ENCODE peak calls at places on chromosomes 5 and 9, in five cellular contexts. J, G, S, B and Z are unnamed samples.

GRCh38 chr5:76401801-76402250 is 1.3 kb upstream of the IQGAP2 start:
- DNase-seq in G (peak), B (peak), J (peak), S (no peak), Z (no peak)

GRCh38 chr9:89471390-89471789 is 26.5 kb downstream of the SEMA4D start:
- DNase-seq in S (no peak), J (no peak), B (no peak), G (no peak), Z (no peak)

GRCh38 chr9:34275811-34276210 is 53.3 kb downstream of the KIF24 start:
- DNase-seq in J (no peak), B (no peak), S (no peak), G (no peak), Z (no peak)

GRCh38 chr9:90189306-90189705 is 453.3 kb downstream of the DIRAS2 start:
- DNase-seq in B (no peak), G (no peak), J (no peak), S (peak), Z (no peak)

GRCh38 chr9:122814545-122814944 is 13.8 kb downstream of the PDCL start:
- DNase-seq in B (no peak), J (no peak), S (no peak), G (no peak), Z (no peak)

GRCh38 chr9:14343948-14344547 is 30.1 kb upstream of the NFIB start:
- DNase-seq in G (no peak), B (no peak), S (no peak), J (no peak), Z (no peak)

GRCh38 chr5:92505145-92505544 is 1075.9 kb downstream of the NR2F1-AS1 start:
- DNase-seq in J (no peak), G (no peak), B (no peak), S (no peak), Z (no peak)

GRCh38 chr9:96031366-96031824 is 155.9 kb downstream of the ERCC6L2 start:
- DNase-seq in B (no peak), S (no peak), J (no peak), G (no peak), Z (peak)

GRCh38 chr9:93677061-93677571 is 100.7 kb downstream of the PHF2 start:
- DNase-seq in J (no peak), B (no peak), G (no peak), S (no peak), Z (peak)

GRCh38 chr9:135760465-135760864 is 58.5 kb downstream of the KCNT1 start:
- DNase-seq in J (no peak), G (no peak), S (no peak), B (no peak), Z (no peak)

GRCh38 chr5:71830626-71831539 is 111.8 kb downstream of the CARTPT start:
- DNase-seq in S (no peak), G (no peak), B (no peak), J (no peak), Z (peak)

GRCh38 chr9:98530275-98530674 is 178.5 kb downstream of the GABBR2 start:
- DNase-seq in J (no peak), S (no peak), B (no peak), G (no peak), Z (no peak)

GRCh38 chr5:72721844-72722243 is 94.6 kb upstream of the TNPO1 start:
- DNase-seq in J (no peak), S (no peak), B (no peak), G (no peak), Z (no peak)

GRCh38 chr9:34125681-34126206 is 754 bp downstream of the DCAF12 start:
- DNase-seq in G (no peak), S (no peak), B (no peak), J (no peak), Z (no peak)

GRCh38 chr9:132994410-132995120 is 16.1 kb downstream of the GFI1B start:
- DNase-seq in J (no peak), B (no peak), S (peak), G (no peak), Z (no peak)

GRCh38 chr5:178530526-178530925 is 59.7 kb downstream of the COL23A1 start:
- DNase-seq in G (no peak), J (no peak), S (no peak), B (no peak), Z (no peak)

GRCh38 chr9:37908698-37909186 is 4.8 kb upstream of the SLC25A51 start:
- DNase-seq in S (peak), B (no peak), G (no peak), J (no peak), Z (no peak)

GRCh38 chr9:101388507-101388993 is 3.7 kb upstream of the BAAT start:
- DNase-seq in B (no peak), G (no peak), J (no peak), S (peak), Z (no peak)

GRCh38 chr9:98605116-98605515 is 103.6 kb downstream of the GABBR2 start:
- DNase-seq in B (no peak), G (no peak), S (no peak), J (no peak), Z (no peak)

GRCh38 chr5:151632524-151632923 is 41.4 kb upstream of the FAT2 start:
- DNase-seq in S (no peak), B (no peak), G (no peak), J (no peak), Z (no peak)

GRCh38 chr5:170681013-170681433 is 102.5 kb upstream of the GABRP start:
- DNase-seq in J (no peak), S (peak), G (no peak), B (no peak), Z (peak)

GRCh38 chr5:67100301-67100700 is 96.3 kb downstream of the CD180 start:
- DNase-seq in S (no peak), B (no peak), G (no peak), J (no peak), Z (no peak)

GRCh38 chr9:29965834-29966233 is 2392.6 kb upstream of the C9orf72 start:
- DNase-seq in B (no peak), S (no peak), G (no peak), J (no peak), Z (no peak)

GRCh38 chr5:756865-757345 is 27.6 kb downstream of the ZDHHC11B start:
- DNase-seq in B (no peak), J (peak), G (no peak), S (no peak), Z (peak)

GRCh38 chr9:22446950-22447606 is 454 bp downstream of the DMRTA1 start:
- DNase-seq in J (no peak), G (no peak), S (no peak), B (no peak), Z (peak)

GRCh38 chr5:150082364-150082763 is 4.0 kb downstream of the CSF1R start:
- DNase-seq in G (no peak), S (peak), J (no peak), B (no peak), Z (no peak)

GRCh38 chr9:38074441-38074943 is 5.5 kb upstream of the SHB start:
- DNase-seq in G (no peak), S (peak), J (no peak), B (no peak), Z (peak)

GRCh38 chr5:158814521-158814920 is 285.2 kb downstream of the EBF1 start:
- DNase-seq in J (no peak), S (no peak), B (no peak), G (no peak), Z (no peak)

GRCh38 chr9:109440797-109441287 is 57.3 kb downstream of the PTPN3 start:
- DNase-seq in G (no peak), B (no peak), S (peak), J (no peak), Z (peak)

GRCh38 chr9:137138058-137138697 is 776 bp upstream of the GRIN1 start:
- DNase-seq in J (no peak), S (no peak), B (no peak), G (no peak), Z (peak)

GRCh38 chr5:86756839-86757238 is 139.1 kb downstream of the COX7C start:
- DNase-seq in B (no peak), G (no peak), S (no peak), J (no peak), Z (no peak)

GRCh38 chr9:93061791-93062299 is 3.3 kb downstream of the SUSD3 start:
- DNase-seq in J (no peak), B (no peak), S (no peak), G (no peak), Z (no peak)

GRCh38 chr9:108149346-108149745 is 659.8 kb upstream of the KLF4 start:
- DNase-seq in B (no peak), J (no peak), S (no peak), G (no peak), Z (no peak)

GRCh38 chr9:1458503-1458902 is 408.3 kb downstream of the DMRT2 start:
- DNase-seq in J (no peak), B (no peak), G (no peak), S (no peak), Z (peak)

GRCh38 chr5:31993182-31993961 is 180.7 kb downstream of the GOLPH3 start:
- DNase-seq in S (no peak), J (no peak), B (no peak), G (no peak), Z (peak)

GRCh38 chr5:9431496-9432258 is 114.2 kb downstream of the SEMA5A start:
- DNase-seq in G (no peak), B (no peak), J (no peak), S (no peak), Z (no peak)

GRCh38 chr9:23733495-23734078 is 92.5 kb downstream of the ELAVL2 start:
- DNase-seq in S (no peak), J (no peak), G (no peak), B (no peak), Z (no peak)

GRCh38 chr9:130474131-130474530 is 29.4 kb downstream of the ASS1 start:
- DNase-seq in G (no peak), S (no peak), B (no peak), J (no peak), Z (no peak)